ENCODE peak calls at places on chromosomes 12 and 14, in ten cellular contexts. Z, N, Q, B, M, V, F, H, J and S are unnamed samples.

GRCh38 chr12:111687255-111687654 is 1.4 kb downstream of the ACAD10 start:
- DNase-seq in H (no peak), M (no peak), N (no peak), F (no peak), Q (no peak), V (peak; percentile 27), Z (no peak), J (no peak), B (peak; percentile 46), S (peak; percentile 68)

GRCh38 chr14:68814376-68815287 is 21.8 kb upstream of the ZFP36L1 start:
- DNase-seq in M (no peak), Z (peak; percentile 75), V (peak; percentile 78), J (peak; percentile 60), Q (no peak), B (no peak), F (no peak), N (no peak), H (no peak), S (peak; percentile 82)

GRCh38 chr12:124588689-124589318 is 21.4 kb upstream of the NCOR2 start:
- DNase-seq in Z (peak; percentile 63), Q (no peak), M (peak; percentile 79), H (no peak), B (no peak), J (peak; percentile 56), N (no peak), V (no peak), F (peak; percentile 64), S (no peak)

GRCh38 chr12:54993181-54993835 is 8.7 kb upstream of the TESPA1 start:
- DNase-seq in B (peak; percentile 56), F (peak; percentile 15), V (peak; percentile 63), N (no peak), M (no peak), J (peak; percentile 34), Z (peak; percentile 71), Q (no peak), H (peak; percentile 43), S (peak; percentile 70)

GRCh38 chr14:37709419-37710195 is 114.2 kb downstream of the TTC6 start:
- DNase-seq in V (no peak), H (no peak), B (no peak), F (no peak), Z (no peak), Q (no peak), N (no peak), M (no peak), J (no peak), S (no peak)

GRCh38 chr12:109761631-109761950 is 48.0 kb downstream of the FAM222A start:
- DNase-seq in V (no peak), H (peak; percentile 20), F (no peak), N (peak; percentile 35), B (no peak), J (no peak), Z (peak; percentile 1), M (peak; percentile 59), Q (no peak), S (no peak)

GRCh38 chr12:95473440-95473946 is 459 bp upstream of the METAP2 start:
- DNase-seq in Z (peak; percentile 60), V (peak; percentile 43), J (peak; percentile 44), Q (no peak), H (no peak), M (peak; percentile 66), F (peak; percentile 36), B (peak; percentile 39), N (no peak), S (peak; percentile 55)

GRCh38 chr12:120213758-120214157 is 12.8 kb upstream of the RPLP0 start:
- DNase-seq in M (no peak), V (no peak), B (no peak), F (no peak), J (no peak), N (no peak), H (no peak), Q (no peak), Z (no peak), S (no peak)

GRCh38 chr14:75440733-75441474 is 13.1 kb downstream of the JDP2 start:
- DNase-seq in H (no peak), Z (peak; percentile 77), F (peak; percentile 65), M (peak; percentile 88), V (no peak), N (no peak), B (no peak), J (peak; percentile 64), Q (peak; percentile 51), S (no peak)

GRCh38 chr14:77125275-77126073 is 16.1 kb downstream of the ZDHHC22 start:
- DNase-seq in V (no peak), M (no peak), H (no peak), J (no peak), Z (no peak), Q (no peak), N (no peak), B (no peak), F (no peak), S (no peak)
- TF ChIP-seq CTCF in V (peak; percentile 32), M (no peak), H (no peak), J (no peak), Z (no peak), Q (no peak), N (no peak), B (no peak), F (peak; percentile 44), S (no peak)

GRCh38 chr12:48786591-48787544 is 2.0 kb downstream of the ADCY6 start:
- DNase-seq in B (no peak), Q (peak; percentile 58), V (no peak), H (no peak), F (no peak), Z (no peak), J (peak; percentile 43), M (no peak), N (no peak), S (no peak)
- H3K4me3 ChIP-seq in B (no peak overlapping the region), Q (peak overlapping the region; percentile 99), V (peak overlapping the region; percentile 97), H (peak overlapping the region; percentile 82), F (peak overlapping the region; percentile 100), Z (no peak overlapping the region), J (peak overlapping the region; percentile 81), M (peak overlapping the region; percentile 81), N (peak overlapping the region; percentile 85), S (no peak overlapping the region)

GRCh38 chr12:106249411-106250135 is 1.8 kb upstream of the CKAP4 start:
- DNase-seq in N (no peak), M (no peak), Q (no peak), H (no peak), Z (no peak), B (peak; percentile 89), F (no peak), V (no peak), J (no peak), S (peak; percentile 89)

GRCh38 chr12:106252056-106252455 is 4.2 kb upstream of the CKAP4 start:
- DNase-seq in M (no peak), V (no peak), Q (no peak), H (no peak), N (no peak), F (no peak), Z (no peak), B (no peak), J (no peak), S (no peak)

GRCh38 chr12:106248849-106249371 is 1.1 kb upstream of the CKAP4 start:
- DNase-seq in H (no peak), N (no peak), J (no peak), F (no peak), V (no peak), Q (no peak), M (no peak), B (peak; percentile 50), Z (peak; percentile 37), S (peak; percentile 57)

GRCh38 chr12:106254724-106255123 is 6.9 kb upstream of the CKAP4 start:
- DNase-seq in Z (no peak), B (no peak), J (no peak), H (no peak), Q (no peak), M (no peak), N (no peak), V (no peak), F (no peak), S (no peak)

DNA sequence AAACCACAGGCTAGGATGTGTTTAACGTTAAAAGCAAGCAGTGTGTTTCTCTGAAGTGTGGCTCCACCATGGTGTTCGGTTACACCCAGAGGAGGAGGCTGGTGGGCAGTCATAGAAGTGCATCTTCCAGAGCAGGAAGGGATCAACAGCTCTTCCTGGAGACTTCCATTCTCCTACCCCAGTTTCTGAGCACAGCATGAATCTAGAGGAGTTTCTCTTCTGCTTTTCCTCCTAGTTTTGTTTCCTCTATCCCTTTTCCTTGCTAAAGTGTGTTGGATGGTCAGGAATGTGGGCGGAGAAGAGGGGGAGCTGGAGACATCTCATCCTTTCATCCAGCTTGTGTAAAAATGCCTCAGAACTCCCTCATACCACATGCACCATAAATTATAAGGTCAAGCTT is 3.8 kb upstream of the CKAP4 start:
- DNase-seq in J (peak; percentile 51), H (no peak), F (no peak), B (no peak), Q (no peak), V (no peak), N (no peak), M (no peak), Z (no peak), S (no peak)
- TF ChIP-seq CTCF in J (no peak), H (no peak), F (no peak), B (no peak), Q (no peak), V (no peak), N (no peak), M (no peak), Z (no peak), S (no peak)

GRCh38 chr12:131061041-131061806 is 107.5 kb downstream of the ADGRD1 start:
- DNase-seq in Z (no peak), Q (peak; percentile 3), F (no peak), B (no peak), M (peak; percentile 50), N (peak; percentile 57), H (no peak), V (no peak), J (no peak), S (peak; percentile 27)
- H3K4me3 ChIP-seq in Z (no peak overlapping the region), Q (no peak overlapping the region), F (no peak overlapping the region), B (no peak overlapping the region), M (no peak overlapping the region), N (no peak overlapping the region), H (no peak overlapping the region), V (no peak overlapping the region), J (no peak overlapping the region), S (no peak overlapping the region)